ENCODE peak calls at places on chromosomes 2 and 18, in six cellular contexts. One of them, this sample, is unnamed.

GRCh38 chr2:72718906-72719305 is 106.9 kb downstream of the EXOC6B start:
- DNase-seq in spleen: no peak
- DNase-seq in HepG2: no peak
- DNase-seq in BJ: no peak
- DNase-seq in PC-9: no peak
- DNase-seq in heart left ventricle: no peak
- DNase-seq in this sample: no peak

GRCh38 chr2:44245068-44245861 is 30.0 kb upstream of the SLC3A1 start:
- DNase-seq in spleen: no peak
- DNase-seq in HepG2: no peak
- DNase-seq in BJ: no peak
- DNase-seq in PC-9: peak
- DNase-seq in heart left ventricle: no peak
- DNase-seq in this sample: no peak

GRCh38 chr18:13409997-13410396 is 191.4 kb downstream of the LDLRAD4 start:
- DNase-seq in spleen: no peak
- DNase-seq in HepG2: no peak
- DNase-seq in BJ: no peak
- DNase-seq in PC-9: no peak
- DNase-seq in heart left ventricle: no peak
- DNase-seq in this sample: no peak

GRCh38 chr18:21444465-21445023 is 156.0 kb downstream of the ESCO1 start:
- DNase-seq in spleen: no peak
- DNase-seq in HepG2: peak
- DNase-seq in BJ: no peak
- DNase-seq in PC-9: peak
- DNase-seq in heart left ventricle: no peak
- DNase-seq in this sample: peak

GRCh38 chr18:42901161-42901560 is 214.3 kb downstream of the RIT2 start:
- DNase-seq in spleen: no peak
- DNase-seq in HepG2: no peak
- DNase-seq in BJ: no peak
- DNase-seq in PC-9: no peak
- DNase-seq in heart left ventricle: no peak
- DNase-seq in this sample: no peak

GRCh38 chr2:102021776-102022175 is 30.0 kb downstream of the IL1R2 start:
- DNase-seq in spleen: no peak
- DNase-seq in HepG2: no peak
- DNase-seq in BJ: no peak
- DNase-seq in PC-9: no peak
- DNase-seq in heart left ventricle: no peak
- DNase-seq in this sample: peak

GRCh38 chr2:173215316-173215715 is 139.4 kb upstream of the CDCA7 start:
- DNase-seq in spleen: no peak
- DNase-seq in HepG2: no peak
- DNase-seq in BJ: no peak
- DNase-seq in PC-9: no peak
- DNase-seq in heart left ventricle: no peak
- DNase-seq in this sample: no peak

GRCh38 chr2:54545700-54546450 is 89.7 kb downstream of the SPTBN1 start:
- DNase-seq in spleen: no peak
- DNase-seq in HepG2: peak
- DNase-seq in BJ: no peak
- DNase-seq in PC-9: peak
- DNase-seq in heart left ventricle: no peak
- DNase-seq in this sample: no peak

GRCh38 chr2:197576631-197577030 is 60.8 kb downstream of the MOB4 start:
- DNase-seq in spleen: no peak
- DNase-seq in HepG2: peak
- DNase-seq in BJ: peak
- DNase-seq in PC-9: no peak
- DNase-seq in heart left ventricle: no peak
- DNase-seq in this sample: peak

GRCh38 chr2:60351321-60351720 is 202.1 kb downstream of the BCL11A start:
- DNase-seq in spleen: no peak
- DNase-seq in HepG2: no peak
- DNase-seq in BJ: no peak
- DNase-seq in PC-9: no peak
- DNase-seq in heart left ventricle: no peak
- DNase-seq in this sample: no peak

GRCh38 chr18:61743775-61744531 is 148.9 kb downstream of the RNF152 start:
- DNase-seq in spleen: no peak
- DNase-seq in HepG2: no peak
- DNase-seq in BJ: no peak
- DNase-seq in PC-9: no peak
- DNase-seq in heart left ventricle: peak
- DNase-seq in this sample: peak

GRCh38 chr2:101330253-101330921 is 21.9 kb upstream of the RNF149 start:
- DNase-seq in spleen: peak
- DNase-seq in HepG2: peak
- DNase-seq in BJ: no peak
- DNase-seq in PC-9: no peak
- DNase-seq in heart left ventricle: peak
- DNase-seq in this sample: no peak

GRCh38 chr2:52115750-52116149 is 1083.8 kb upstream of the NRXN1 start:
- DNase-seq in spleen: no peak
- DNase-seq in HepG2: no peak
- DNase-seq in BJ: no peak
- DNase-seq in PC-9: no peak
- DNase-seq in heart left ventricle: no peak
- DNase-seq in this sample: no peak

GRCh38 chr2:174078275-174078674 is 113.1 kb upstream of the SP3 start:
- DNase-seq in spleen: no peak
- DNase-seq in HepG2: no peak
- DNase-seq in BJ: no peak
- DNase-seq in PC-9: no peak
- DNase-seq in heart left ventricle: no peak
- DNase-seq in this sample: no peak

GRCh38 chr18:3966246-3966984 is 488.7 kb downstream of the DLGAP1 start:
- DNase-seq in spleen: no peak
- DNase-seq in HepG2: no peak
- DNase-seq in BJ: no peak
- DNase-seq in PC-9: no peak
- DNase-seq in heart left ventricle: no peak
- DNase-seq in this sample: no peak

GRCh38 chr2:223057545-223057944 is 5.6 kb downstream of the KCNE4 start:
- DNase-seq in spleen: no peak
- DNase-seq in HepG2: no peak
- DNase-seq in BJ: no peak
- DNase-seq in PC-9: no peak
- DNase-seq in heart left ventricle: no peak
- DNase-seq in this sample: no peak

GRCh38 chr18:2805970-2806943 is 40.5 kb upstream of the EMILIN2 start:
- DNase-seq in spleen: no peak
- DNase-seq in HepG2: no peak
- DNase-seq in BJ: no peak
- DNase-seq in PC-9: no peak
- DNase-seq in heart left ventricle: no peak
- DNase-seq in this sample: peak

GRCh38 chr2:120305296-120305695 is 40.6 kb upstream of the INHBB start:
- DNase-seq in spleen: no peak
- DNase-seq in HepG2: peak
- DNase-seq in BJ: no peak
- DNase-seq in PC-9: no peak
- DNase-seq in heart left ventricle: no peak
- DNase-seq in this sample: no peak

GRCh38 chr2:241507430-241508239 is 749 bp downstream of the STK25 start:
- DNase-seq in spleen: peak
- DNase-seq in HepG2: peak
- DNase-seq in BJ: no peak
- DNase-seq in PC-9: peak
- DNase-seq in heart left ventricle: peak
- DNase-seq in this sample: no peak

GRCh38 chr2:153047220-153047619 is 328.8 kb downstream of the ARL6IP6 start:
- DNase-seq in spleen: no peak
- DNase-seq in HepG2: no peak
- DNase-seq in BJ: no peak
- DNase-seq in PC-9: no peak
- DNase-seq in heart left ventricle: no peak
- DNase-seq in this sample: no peak

GRCh38 chr18:7568426-7568825 is 1.3 kb downstream of the PTPRM start:
- DNase-seq in spleen: peak
- DNase-seq in HepG2: peak
- DNase-seq in BJ: no peak
- DNase-seq in PC-9: no peak
- DNase-seq in heart left ventricle: peak
- DNase-seq in this sample: no peak

GRCh38 chr2:236956641-236957040 is 129.0 kb upstream of the COPS8 start:
- DNase-seq in spleen: no peak
- DNase-seq in HepG2: no peak
- DNase-seq in BJ: no peak
- DNase-seq in PC-9: no peak
- DNase-seq in heart left ventricle: no peak
- DNase-seq in this sample: no peak

GRCh38 chr2:134249755-134250154 is 4.1 kb upstream of the MGAT5 start:
- DNase-seq in spleen: no peak
- DNase-seq in HepG2: no peak
- DNase-seq in BJ: no peak
- DNase-seq in PC-9: no peak
- DNase-seq in heart left ventricle: no peak
- DNase-seq in this sample: no peak

GRCh38 chr2:227366861-227367800 is 12.0 kb downstream of the TM4SF20 start:
- DNase-seq in spleen: no peak
- DNase-seq in HepG2: no peak
- DNase-seq in BJ: no peak
- DNase-seq in PC-9: peak
- DNase-seq in heart left ventricle: no peak
- DNase-seq in this sample: peak

GRCh38 chr2:73970850-73971471 is 13.7 kb upstream of the TET3 start:
- DNase-seq in spleen: peak
- DNase-seq in HepG2: peak
- DNase-seq in BJ: no peak
- DNase-seq in PC-9: no peak
- DNase-seq in heart left ventricle: peak
- DNase-seq in this sample: no peak

GRCh38 chr2:69469784-69470183 is 32.5 kb upstream of the NFU1 start:
- DNase-seq in spleen: no peak
- DNase-seq in HepG2: no peak
- DNase-seq in BJ: no peak
- DNase-seq in PC-9: no peak
- DNase-seq in heart left ventricle: no peak
- DNase-seq in this sample: no peak

GRCh38 chr2:239186958-239187357 is 213.9 kb downstream of the HDAC4 start:
- DNase-seq in spleen: no peak
- DNase-seq in HepG2: no peak
- DNase-seq in BJ: no peak
- DNase-seq in PC-9: no peak
- DNase-seq in heart left ventricle: no peak
- DNase-seq in this sample: no peak

GRCh38 chr2:88919087-88919738 is 227.7 kb downstream of the RPIA start:
- DNase-seq in spleen: no peak
- DNase-seq in HepG2: peak
- DNase-seq in BJ: no peak
- DNase-seq in PC-9: no peak
- DNase-seq in heart left ventricle: no peak
- DNase-seq in this sample: no peak

GRCh38 chr2:140257692-140258300 is 1477.6 kb upstream of the NXPH2 start:
- DNase-seq in spleen: no peak
- DNase-seq in HepG2: no peak
- DNase-seq in BJ: no peak
- DNase-seq in PC-9: no peak
- DNase-seq in heart left ventricle: no peak
- DNase-seq in this sample: no peak

GRCh38 chr2:43228341-43228751 is 1.9 kb upstream of the ZFP36L2 start:
- DNase-seq in spleen: peak
- DNase-seq in HepG2: no peak
- DNase-seq in BJ: no peak
- DNase-seq in PC-9: no peak
- DNase-seq in heart left ventricle: no peak
- DNase-seq in this sample: no peak
- H3K4me3 ChIP-seq in spleen: peak
- H3K4me3 ChIP-seq in HepG2: no peak
- H3K4me3 ChIP-seq in BJ: no peak
- H3K4me3 ChIP-seq in PC-9: peak
- H3K4me3 ChIP-seq in heart left ventricle: no peak
- H3K4me3 ChIP-seq in this sample: no peak

DNA sequence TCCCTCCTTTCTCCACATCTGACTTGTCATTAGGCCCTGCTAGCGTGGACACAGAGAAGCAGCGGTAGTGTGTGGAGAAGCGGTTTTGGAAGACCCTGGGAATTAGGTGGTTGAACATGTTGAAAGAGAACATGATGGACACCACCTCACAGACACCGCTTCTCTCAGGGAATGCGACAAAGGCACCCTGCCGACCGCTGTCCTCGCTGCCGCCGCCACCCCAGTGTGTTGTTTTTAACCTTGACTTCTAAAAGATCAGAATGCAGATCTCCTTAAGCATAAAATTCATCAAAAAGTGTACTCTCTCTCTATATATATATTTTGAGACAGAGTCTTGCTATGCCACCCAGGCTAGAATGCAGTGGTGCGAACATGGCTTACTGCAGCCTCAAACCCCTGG is 33.2 kb downstream of the AQP4 start:
- DNase-seq in spleen: no peak
- DNase-seq in HepG2: no peak
- DNase-seq in BJ: no peak
- DNase-seq in PC-9: no peak
- DNase-seq in heart left ventricle: no peak
- DNase-seq in this sample: no peak
- H3K4me3 ChIP-seq in spleen: no peak
- H3K4me3 ChIP-seq in HepG2: no peak
- H3K4me3 ChIP-seq in BJ: no peak
- H3K4me3 ChIP-seq in PC-9: no peak
- H3K4me3 ChIP-seq in heart left ventricle: no peak
- H3K4me3 ChIP-seq in this sample: no peak

GRCh38 chr2:27946530-27946929 is 56.0 kb downstream of the BABAM2 start:
- DNase-seq in spleen: no peak
- DNase-seq in HepG2: no peak
- DNase-seq in BJ: no peak
- DNase-seq in PC-9: no peak
- DNase-seq in heart left ventricle: no peak
- DNase-seq in this sample: no peak
- H3K4me3 ChIP-seq in spleen: no peak
- H3K4me3 ChIP-seq in HepG2: no peak
- H3K4me3 ChIP-seq in BJ: no peak
- H3K4me3 ChIP-seq in PC-9: no peak
- H3K4me3 ChIP-seq in heart left ventricle: no peak
- H3K4me3 ChIP-seq in this sample: no peak

GRCh38 chr2:11685906-11686470 is 16.0 kb upstream of the NTSR2 start:
- DNase-seq in spleen: peak
- DNase-seq in HepG2: no peak
- DNase-seq in BJ: no peak
- DNase-seq in PC-9: no peak
- DNase-seq in heart left ventricle: no peak
- DNase-seq in this sample: no peak
- H3K4me3 ChIP-seq in spleen: no peak
- H3K4me3 ChIP-seq in HepG2: no peak
- H3K4me3 ChIP-seq in BJ: no peak
- H3K4me3 ChIP-seq in PC-9: no peak
- H3K4me3 ChIP-seq in heart left ventricle: no peak
- H3K4me3 ChIP-seq in this sample: no peak

GRCh38 chr2:138277062-138277461 is 224.5 kb upstream of the SPOPL start:
- DNase-seq in spleen: no peak
- DNase-seq in HepG2: peak
- DNase-seq in BJ: no peak
- DNase-seq in PC-9: no peak
- DNase-seq in heart left ventricle: no peak
- DNase-seq in this sample: no peak
- H3K4me3 ChIP-seq in spleen: no peak
- H3K4me3 ChIP-seq in HepG2: peak
- H3K4me3 ChIP-seq in BJ: no peak
- H3K4me3 ChIP-seq in PC-9: no peak
- H3K4me3 ChIP-seq in heart left ventricle: no peak
- H3K4me3 ChIP-seq in this sample: no peak